ENCODE peak calls at places on chromosomes 6 and 20, in eight cellular contexts. H is A549, N is breast epithelium, E is HCT116, W is esophagus squamous epithelium, C is IMR-90, P is stomach, Y is heart left ventricle. X is an unnamed sample.

GRCh38 chr6:135144678-135145508 is 36.2 kb upstream of the MYB start:
- DNase-seq in H (peak), C (peak), N (no peak), E (peak), Y (no peak), P (no peak), W (no peak), X (peak)

GRCh38 chr6:149938571-149939462 is 3.0 kb upstream of the ULBP2 start:
- DNase-seq in E (no peak), P (no peak), Y (no peak), C (no peak), H (no peak), N (no peak), W (no peak), X (no peak)

GRCh38 chr6:37314803-37315515 is 38.8 kb upstream of the RNF8 start:
- DNase-seq in H (peak), E (peak), W (no peak), N (no peak), P (peak), C (peak), Y (peak), X (peak)

GRCh38 chr6:63709148-63709547 is 73.5 kb downstream of the PHF3 start:
- DNase-seq in H (no peak), W (no peak), C (no peak), E (no peak), N (no peak), P (no peak), Y (no peak), X (no peak)

GRCh38 chr6:50791900-50792508 is 26.7 kb upstream of the TFAP2B start:
- DNase-seq in H (peak), E (no peak), P (no peak), W (no peak), N (no peak), C (peak), Y (no peak), X (no peak)

GRCh38 chr6:43733471-43734293 is 36.3 kb upstream of the VEGFA start:
- DNase-seq in Y (no peak), C (no peak), N (no peak), P (peak), W (no peak), H (no peak), E (no peak), X (no peak)

GRCh38 chr20:31705598-31706597 is 16.8 kb downstream of the BCL2L1 start:
- DNase-seq in W (no peak), H (no peak), P (no peak), C (no peak), Y (no peak), E (no peak), N (no peak), X (no peak)

GRCh38 chr6:723540-723939 is 30.6 kb upstream of the EXOC2 start:
- DNase-seq in Y (no peak), H (no peak), E (no peak), P (no peak), W (no peak), C (no peak), N (no peak), X (no peak)

GRCh38 chr20:32972181-32973076 is 31.8 kb downstream of the SUN5 start:
- DNase-seq in N (no peak), W (peak), C (no peak), E (no peak), P (no peak), Y (no peak), H (no peak), X (no peak)

GRCh38 chr6:32940656-32941411 is at the start of gene HLA-DMB:
- DNase-seq in E (peak), P (peak), C (peak), W (no peak), N (peak), H (peak), Y (no peak), X (peak)

GRCh38 chr6:41689171-41690008 is 46.0 kb downstream of the TFEB start:
- DNase-seq in W (no peak), E (no peak), N (peak), C (peak), H (no peak), P (peak), Y (no peak), X (no peak)

GRCh38 chr6:57432162-57432561 is 114.7 kb downstream of the PRIM2 start:
- DNase-seq in E (no peak), Y (no peak), H (no peak), N (no peak), W (no peak), C (peak), P (no peak), X (no peak)

GRCh38 chr6:82687855-82688254 is 324.2 kb downstream of the TPBG start:
- DNase-seq in P (no peak), N (no peak), Y (no peak), E (no peak), W (no peak), C (no peak), H (no peak), X (no peak)

GRCh38 chr20:3777726-3778629 is 3.3 kb downstream of the SPEF1 start:
- DNase-seq in Y (peak), E (no peak), W (no peak), P (peak), C (no peak), N (peak), H (peak), X (peak)

GRCh38 chr6:47512872-47513271 is 35.3 kb downstream of the CD2AP start:
- DNase-seq in P (no peak), H (peak), W (no peak), N (no peak), E (no peak), Y (no peak), C (no peak), X (no peak)

DNA sequence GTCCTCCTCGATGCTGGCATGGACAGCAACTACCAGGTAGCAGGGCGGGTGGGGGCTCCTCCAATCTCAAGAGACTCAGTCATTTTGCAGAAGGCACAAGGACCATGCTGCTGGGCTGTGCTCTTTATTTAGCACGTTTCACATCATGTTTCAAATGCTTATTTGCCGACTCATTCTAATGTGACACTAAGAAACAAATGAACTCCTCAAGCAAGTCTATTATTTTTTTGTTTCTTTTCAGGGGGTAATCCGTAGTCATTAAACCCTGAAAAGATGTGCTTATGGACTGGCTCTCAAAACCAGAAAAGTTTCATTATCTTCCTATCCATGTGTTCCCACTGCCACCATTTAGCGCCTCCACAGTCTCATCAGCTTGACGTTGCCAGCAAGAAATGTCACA is 92.9 kb downstream of the ANKS1A start:
- DNase-seq in P (no peak), Y (no peak), H (peak), E (no peak), N (no peak), C (peak), W (no peak), X (no peak)
- H3K27ac ChIP-seq in P (no peak), Y (no peak), H (peak), E (no peak), N (no peak), C (no peak), W (no peak), X (no peak)

DNA sequence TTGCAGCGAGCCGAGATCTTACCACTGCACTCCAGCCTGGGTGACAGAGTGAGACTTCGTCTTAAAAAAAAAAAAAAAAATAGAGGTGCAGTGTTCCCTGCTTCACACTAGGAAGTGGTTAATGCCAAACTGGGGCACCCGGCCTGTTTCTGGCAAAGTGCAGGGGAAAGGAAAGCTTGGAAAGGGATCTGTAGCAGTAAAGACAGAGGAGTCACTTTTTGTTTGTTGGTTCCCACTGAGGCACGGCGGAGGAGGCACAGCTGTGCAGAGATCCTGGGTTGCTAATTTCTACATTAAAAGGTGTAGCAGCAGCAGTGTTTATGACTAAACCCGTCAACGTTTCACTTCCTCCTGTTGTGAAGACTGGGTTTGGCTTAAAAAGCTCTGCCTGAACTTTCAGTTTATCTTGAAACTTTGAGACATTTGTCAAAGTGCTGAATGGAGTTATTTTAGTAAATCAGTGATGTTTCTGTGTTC is 125.6 kb downstream of the CARMIL1 start:
- DNase-seq in Y (no peak), E (no peak), N (no peak), C (no peak), W (no peak), P (peak), H (no peak), X (no peak)
- TF ChIP-seq POLR2A in Y (no peak), E (no peak), N (no peak), C (no peak), W (no peak), P (no peak), H (no peak), X (no peak)

DNA sequence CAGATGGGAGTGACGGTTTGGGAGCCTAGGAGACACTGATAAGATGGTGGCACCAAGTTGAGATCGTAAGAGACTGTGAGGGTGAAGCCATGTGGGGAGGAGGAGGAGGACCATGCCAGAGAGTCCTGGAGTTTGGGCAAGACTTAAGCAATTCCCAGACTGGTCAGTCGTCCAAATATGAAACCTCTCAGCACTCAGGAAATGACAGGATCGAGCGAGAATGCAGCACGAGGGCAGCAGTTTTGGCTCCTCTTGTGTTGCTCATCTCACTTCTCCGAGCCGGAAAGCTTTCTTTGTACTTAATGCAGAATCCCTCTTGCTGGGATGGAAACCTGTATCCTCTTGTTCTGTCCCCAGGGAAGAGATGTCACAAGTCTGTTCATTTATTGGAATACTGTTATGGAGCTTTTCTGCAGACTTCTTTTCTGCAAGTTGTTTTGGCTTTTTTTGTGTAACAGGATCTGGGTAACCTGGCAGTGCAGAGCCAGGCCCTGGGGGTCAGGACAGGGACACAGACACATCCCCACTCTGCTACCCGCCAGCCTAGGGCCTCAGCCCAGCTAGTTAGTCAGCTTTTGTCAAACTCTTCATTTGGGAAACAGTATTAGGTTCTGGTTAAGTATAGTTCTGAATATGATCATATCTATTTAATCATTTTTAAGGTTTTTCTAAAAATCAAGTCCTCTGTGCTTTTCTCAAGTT is 34.3 kb downstream of the FNDC1 start:
- DNase-seq in P (no peak), H (no peak), W (no peak), Y (no peak), N (no peak), C (peak), E (no peak), X (no peak)
- H3K27ac ChIP-seq in P (no peak), H (no peak), W (no peak), Y (no peak), N (no peak), C (peak), E (no peak), X (no peak)

GRCh38 chr6:39934060-39934757 is at the start of gene MOCS1:
- DNase-seq in N (peak), W (no peak), C (peak), E (peak), H (peak), P (peak), Y (peak), X (peak)
- TF ChIP-seq POLR2A in N (no peak), W (peak), C (no peak), E (no peak), H (peak), P (no peak), Y (peak), X (peak)

DNA sequence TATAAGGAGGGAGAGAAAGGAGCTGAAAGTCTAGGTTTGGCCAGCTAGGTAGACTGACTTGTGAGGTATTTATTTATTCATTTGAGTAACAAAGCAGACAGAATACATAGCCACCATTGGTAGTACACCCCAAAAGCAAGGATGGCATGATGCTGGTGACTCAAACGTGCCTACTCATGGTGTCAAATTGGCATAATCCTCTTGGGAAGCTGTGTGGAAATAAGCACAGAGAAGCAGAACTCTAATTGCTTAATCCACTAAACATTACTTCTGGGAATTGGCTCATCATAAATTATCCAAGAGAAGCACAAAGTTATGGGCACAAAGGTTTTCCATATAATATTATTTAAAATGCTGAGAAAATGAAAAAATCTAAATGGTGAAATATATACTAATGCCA is 2.5 kb downstream of the DEFB132 start:
- DNase-seq in W (no peak), C (no peak), Y (no peak), N (no peak), P (no peak), E (no peak), H (no peak), X (no peak)
- H3K27ac ChIP-seq in W (no peak), C (no peak), Y (no peak), N (no peak), P (no peak), E (no peak), H (no peak), X (no peak)

DNA sequence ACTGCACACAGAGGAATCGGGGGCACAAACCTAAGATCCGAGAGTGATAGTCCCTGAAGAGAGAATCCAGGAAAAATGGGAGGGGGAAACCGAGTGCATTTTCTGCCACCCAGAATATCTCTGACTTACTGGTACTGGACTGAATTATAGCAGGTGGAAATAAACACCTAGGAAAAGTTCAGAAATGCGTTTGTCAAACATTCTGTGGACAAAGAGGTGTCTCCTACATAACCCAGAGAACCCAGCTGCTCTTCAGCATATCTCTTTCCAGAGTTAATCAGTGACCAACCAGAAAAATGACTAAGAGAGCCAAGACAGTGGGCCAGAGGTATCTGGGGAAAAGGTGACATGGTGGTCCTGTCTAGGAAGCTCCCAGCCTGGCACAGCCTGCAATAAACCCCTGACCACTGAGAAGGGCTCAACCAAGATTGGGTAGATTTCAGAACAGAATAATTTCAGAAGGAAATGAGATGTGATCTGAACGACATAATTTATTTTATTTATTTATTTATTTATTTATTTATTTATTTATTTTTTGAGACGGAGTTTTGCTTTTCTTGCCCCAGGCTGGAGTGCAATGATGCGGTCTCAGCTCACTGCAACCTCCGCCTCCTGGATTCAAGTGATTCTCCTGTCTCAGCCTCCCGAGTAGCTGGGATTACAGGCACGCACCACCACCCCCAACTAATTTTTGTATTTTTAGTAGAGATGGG is 6.0 kb upstream of the VNN1 start:
- DNase-seq in N (no peak), E (no peak), W (no peak), C (no peak), H (no peak), P (no peak), Y (no peak), X (no peak)
- TF ChIP-seq POLR2A in N (no peak), E (no peak), W (no peak), C (no peak), H (no peak), P (no peak), Y (no peak), X (no peak)

DNA sequence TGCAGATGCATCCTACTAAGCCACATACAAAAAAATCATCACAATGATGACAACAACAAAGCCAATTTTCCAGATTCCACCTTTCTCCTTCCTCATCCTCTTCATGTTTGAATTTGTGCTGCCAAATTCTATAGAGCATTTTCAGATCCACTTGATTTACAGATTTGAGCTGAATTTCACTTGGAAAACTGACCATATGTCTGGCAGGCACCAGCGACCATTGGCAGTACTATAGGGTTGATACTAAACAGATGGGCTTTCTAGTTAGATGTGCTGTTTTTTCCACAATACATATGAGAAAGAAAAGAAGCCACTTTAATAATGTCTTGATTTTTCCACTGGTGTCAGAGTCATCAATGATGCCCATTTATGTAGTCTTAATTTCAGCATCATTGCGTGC is 127.0 kb downstream of the PHACTR3 start:
- DNase-seq in C (no peak), H (no peak), N (no peak), E (no peak), Y (no peak), P (no peak), W (no peak), X (no peak)
- H3K27ac ChIP-seq in C (no peak), H (no peak), N (no peak), E (no peak), Y (no peak), P (no peak), W (no peak), X (no peak)

GRCh38 chr20:63940071-63940471 is 16.1 kb downstream of the UCKL1 start:
- DNase-seq in N (no peak), H (no peak), P (no peak), C (no peak), W (no peak), E (no peak), Y (peak), X (no peak)
- TF ChIP-seq POLR2A in N (no peak), H (no peak), P (no peak), C (no peak), W (no peak), E (no peak), Y (no peak), X (no peak)